ENCODE peak calls at places on chromosomes 3 and 15, in six cellular contexts. M is mesenchymal stem cell, H is neuronal stem cell, L is H9, G is IMR-90, Z is H1. N is an unnamed sample.

GRCh38 chr3:135240426-135240825 is 445.4 kb downstream of the EPHB1 start:
- DNase-seq in L (peak; percentile 56), M (no peak), G (no peak), Z (no peak), H (no peak), N (no peak)

GRCh38 chr3:46659285-46659684 is 34.2 kb downstream of the ALS2CL start:
- DNase-seq in G (no peak), M (peak; percentile 34), H (no peak), L (peak; percentile 54), Z (peak; percentile 49), N (peak; percentile 68)

GRCh38 chr3:186596568-186597287 is 16.1 kb upstream of the AHSG start:
- DNase-seq in G (peak; percentile 16), Z (no peak), L (peak; percentile 76), H (no peak), M (no peak), N (peak; percentile 49)

GRCh38 chr3:33810545-33810944 is 12.1 kb downstream of the PDCD6IP start:
- DNase-seq in Z (no peak), M (no peak), H (no peak), L (no peak), G (no peak), N (no peak)

GRCh38 chr3:72270730-72271129 is 485.8 kb upstream of the PROK2 start:
- DNase-seq in G (no peak), Z (no peak), H (no peak), L (no peak), M (no peak), N (no peak)

GRCh38 chr3:50352762-50353161 is 2.1 kb downstream of the CYB561D2 start:
- DNase-seq in L (no peak), G (peak; percentile 29), Z (no peak), H (no peak), M (peak; percentile 47), N (peak; percentile 34)

GRCh38 chr15:100880139-100880896 is 687 bp downstream of the ALDH1A3 start:
- DNase-seq in H (no peak), L (peak; percentile 60), Z (peak; percentile 75), G (no peak), M (peak; percentile 43), N (no peak)

GRCh38 chr3:42651248-42652091 is 2.0 kb upstream of the ZBTB47 start:
- DNase-seq in G (peak; percentile 56), H (no peak), L (peak; percentile 40), M (peak; percentile 63), Z (peak; percentile 52), N (peak; percentile 18)

GRCh38 chr15:60426870-60427528 is 29.2 kb upstream of the ANXA2 start:
- DNase-seq in Z (no peak), L (no peak), M (peak; percentile 67), G (peak; percentile 85), H (no peak), N (no peak)

DNA sequence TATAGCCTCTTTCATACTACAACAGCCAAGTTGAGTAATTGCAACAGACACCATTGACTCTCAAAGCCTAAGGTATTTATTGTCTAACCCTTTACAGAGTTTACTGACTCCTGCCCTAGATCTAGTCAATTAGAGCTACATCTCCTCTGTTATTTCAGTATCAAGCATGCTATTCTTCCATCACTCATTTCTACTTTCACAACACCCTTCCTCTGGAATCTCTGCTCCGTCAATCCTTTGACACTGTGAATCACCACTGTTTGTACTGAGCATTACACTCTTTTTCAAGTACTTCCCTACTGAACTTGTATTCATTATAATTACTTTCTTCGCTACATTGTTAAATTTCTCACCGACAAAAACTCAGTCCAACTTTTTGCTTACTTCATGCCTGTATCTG is 121.8 kb downstream of the ZNF609 start:
- DNase-seq in G (peak; percentile 42), H (no peak), M (peak; percentile 78), Z (no peak), L (no peak), N (peak; percentile 42)
- H3K14ac ChIP-seq in G (no peak overlapping the region), H (no peak overlapping the region), M (no peak overlapping the region), Z (no peak overlapping the region), L (no peak overlapping the region), N (no peak overlapping the region)

GRCh38 chr15:93321881-93322282 is 232.9 kb upstream of the RGMA start:
- DNase-seq in G (no peak), H (no peak), Z (no peak), M (no peak), L (no peak), N (peak; percentile 83)

GRCh38 chr15:93317772-93318171 is 228.8 kb upstream of the RGMA start:
- DNase-seq in H (no peak), G (no peak), Z (no peak), L (no peak), M (no peak), N (peak; percentile 78)

GRCh38 chr15:93324191-93324590 is 235.2 kb upstream of the RGMA start:
- DNase-seq in H (no peak), Z (no peak), L (no peak), G (no peak), M (no peak), N (no peak)

GRCh38 chr15:93314245-93314644 is 225.2 kb upstream of the RGMA start:
- DNase-seq in Z (no peak), G (no peak), M (no peak), L (no peak), H (no peak), N (no peak)

GRCh38 chr15:93319121-93319814 is 230.3 kb upstream of the RGMA start:
- DNase-seq in H (no peak), G (no peak), M (no peak), L (no peak), Z (no peak), N (no peak)
- H3K14ac ChIP-seq in H (no peak overlapping the region), G (no peak overlapping the region), M (no peak overlapping the region), L (no peak overlapping the region), Z (no peak overlapping the region), N (no peak overlapping the region)

GRCh38 chr3:78665776-78666457 is 1101.9 kb downstream of the ROBO1 start:
- DNase-seq in G (no peak), M (no peak), H (no peak), L (no peak), Z (no peak), N (no peak)
- H3K14ac ChIP-seq in G (no peak overlapping the region), M (no peak overlapping the region), H (no peak overlapping the region), L (no peak overlapping the region), Z (no peak overlapping the region), N (no peak overlapping the region)

DNA sequence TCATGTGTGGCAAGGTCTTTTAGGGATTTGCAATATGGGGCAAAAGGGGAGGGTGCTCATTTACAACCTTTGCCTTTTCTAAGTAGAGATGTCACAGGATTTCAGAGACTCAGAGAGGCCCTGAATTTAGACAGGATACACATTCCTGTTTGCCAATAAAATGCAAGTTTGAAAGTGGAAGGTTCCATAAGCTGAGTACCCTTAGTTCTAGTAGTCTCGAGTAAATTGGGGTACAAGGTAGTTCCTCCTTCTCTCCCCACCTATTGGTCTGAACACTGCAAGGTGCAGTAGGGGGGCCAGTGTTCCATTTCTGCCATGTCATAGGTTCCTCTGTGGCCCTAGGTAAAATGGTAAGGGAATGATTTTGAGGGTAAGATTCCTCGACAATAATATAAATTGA is 5.8 kb downstream of the SOX2 start:
- DNase-seq in G (no peak), M (no peak), Z (no peak), L (no peak), H (no peak), N (no peak)
- H3K14ac ChIP-seq in G (no peak overlapping the region), M (peak overlapping the region; percentile 55), Z (no peak overlapping the region), L (no peak overlapping the region), H (no peak overlapping the region), N (no peak overlapping the region)